ENCODE peak calls at places on chromosomes 11 and 22, in seven cellular contexts. One of them, this sample, is unnamed.

GRCh38 chr11:32426819-32427615 is 8.3 kb downstream of the WT1 start:
- DNase-seq in IMR-90: no peak
- DNase-seq in SK-N-SH: peak
- DNase-seq in K562: peak
- DNase-seq in H1: no peak
- DNase-seq in HepG2: no peak
- DNase-seq in GM12878: no peak
- DNase-seq in this sample: no peak

GRCh38 chr11:126680109-126680508 is 320.5 kb downstream of the KIRREL3 start:
- DNase-seq in IMR-90: peak
- DNase-seq in SK-N-SH: no peak
- DNase-seq in K562: no peak
- DNase-seq in H1: no peak
- DNase-seq in HepG2: no peak
- DNase-seq in GM12878: no peak
- DNase-seq in this sample: no peak

GRCh38 chr11:77449060-77449521 is 24.8 kb downstream of the PAK1 start:
- DNase-seq in IMR-90: no peak
- DNase-seq in SK-N-SH: no peak
- DNase-seq in K562: no peak
- DNase-seq in H1: no peak
- DNase-seq in HepG2: no peak
- DNase-seq in GM12878: peak
- DNase-seq in this sample: no peak

GRCh38 chr22:20431520-20432237 is 5.9 kb downstream of the SCARF2 start:
- DNase-seq in IMR-90: no peak
- DNase-seq in SK-N-SH: peak
- DNase-seq in K562: no peak
- DNase-seq in H1: no peak
- DNase-seq in HepG2: no peak
- DNase-seq in GM12878: no peak
- DNase-seq in this sample: no peak

GRCh38 chr11:31815743-31816466 is 4.8 kb upstream of the PAX6 start:
- DNase-seq in IMR-90: no peak
- DNase-seq in SK-N-SH: peak
- DNase-seq in K562: peak
- DNase-seq in H1: no peak
- DNase-seq in HepG2: no peak
- DNase-seq in GM12878: no peak
- DNase-seq in this sample: no peak

GRCh38 chr22:39179401-39179827 is 26.9 kb upstream of the CBX7 start:
- DNase-seq in IMR-90: no peak
- DNase-seq in SK-N-SH: no peak
- DNase-seq in K562: peak
- DNase-seq in H1: no peak
- DNase-seq in HepG2: no peak
- DNase-seq in GM12878: no peak
- DNase-seq in this sample: no peak

GRCh38 chr11:119263352-119263940 is 53.5 kb downstream of the MCAM start:
- DNase-seq in IMR-90: peak
- DNase-seq in SK-N-SH: no peak
- DNase-seq in K562: no peak
- DNase-seq in H1: no peak
- DNase-seq in HepG2: no peak
- DNase-seq in GM12878: no peak
- DNase-seq in this sample: no peak

GRCh38 chr11:118171274-118172062 is 5.0 kb downstream of the SCN2B start:
- DNase-seq in IMR-90: peak
- DNase-seq in SK-N-SH: peak
- DNase-seq in K562: peak
- DNase-seq in H1: no peak
- DNase-seq in HepG2: peak
- DNase-seq in GM12878: no peak
- DNase-seq in this sample: peak

GRCh38 chr11:94754335-94754734 is 13.8 kb upstream of the AMOTL1 start:
- DNase-seq in IMR-90: no peak
- DNase-seq in SK-N-SH: no peak
- DNase-seq in K562: peak
- DNase-seq in H1: no peak
- DNase-seq in HepG2: no peak
- DNase-seq in GM12878: no peak
- DNase-seq in this sample: no peak

GRCh38 chr11:554824-555499 is 5.6 kb downstream of the LMNTD2 start:
- DNase-seq in IMR-90: no peak
- DNase-seq in SK-N-SH: peak
- DNase-seq in K562: peak
- DNase-seq in H1: peak
- DNase-seq in HepG2: peak
- DNase-seq in GM12878: no peak
- DNase-seq in this sample: peak

GRCh38 chr22:16970446-16970845 is 37.6 kb downstream of the GAB4 start:
- DNase-seq in IMR-90: no peak
- DNase-seq in SK-N-SH: no peak
- DNase-seq in K562: no peak
- DNase-seq in H1: no peak
- DNase-seq in HepG2: no peak
- DNase-seq in GM12878: no peak
- DNase-seq in this sample: no peak

GRCh38 chr11:46895821-46896220 is 22.5 kb downstream of the LRP4 start:
- DNase-seq in IMR-90: no peak
- DNase-seq in SK-N-SH: no peak
- DNase-seq in K562: no peak
- DNase-seq in H1: no peak
- DNase-seq in HepG2: no peak
- DNase-seq in GM12878: no peak
- DNase-seq in this sample: no peak

GRCh38 chr11:44110231-44110679 is 14.8 kb downstream of the EXT2 start:
- DNase-seq in IMR-90: peak
- DNase-seq in SK-N-SH: peak
- DNase-seq in K562: peak
- DNase-seq in H1: no peak
- DNase-seq in HepG2: peak
- DNase-seq in GM12878: no peak
- DNase-seq in this sample: peak

GRCh38 chr11:90434858-90435257 is 212.0 kb upstream of the CHORDC1 start:
- DNase-seq in IMR-90: no peak
- DNase-seq in SK-N-SH: no peak
- DNase-seq in K562: peak
- DNase-seq in H1: no peak
- DNase-seq in HepG2: peak
- DNase-seq in GM12878: no peak
- DNase-seq in this sample: peak

GRCh38 chr11:97557399-97557798 is 1167.6 kb downstream of the JRKL start:
- DNase-seq in IMR-90: no peak
- DNase-seq in SK-N-SH: peak
- DNase-seq in K562: no peak
- DNase-seq in H1: no peak
- DNase-seq in HepG2: no peak
- DNase-seq in GM12878: no peak
- DNase-seq in this sample: no peak

GRCh38 chr11:3203221-3204043 is 15.2 kb downstream of the MRGPRG start:
- DNase-seq in IMR-90: no peak
- DNase-seq in SK-N-SH: peak
- DNase-seq in K562: no peak
- DNase-seq in H1: peak
- DNase-seq in HepG2: no peak
- DNase-seq in GM12878: no peak
- DNase-seq in this sample: peak

GRCh38 chr11:70128435-70128906 is 50.4 kb downstream of the ANO1 start:
- DNase-seq in IMR-90: no peak
- DNase-seq in SK-N-SH: no peak
- DNase-seq in K562: no peak
- DNase-seq in H1: peak
- DNase-seq in HepG2: peak
- DNase-seq in GM12878: no peak
- DNase-seq in this sample: peak

GRCh38 chr11:35418282-35418846 is 994 bp downstream of the SLC1A2 start:
- DNase-seq in IMR-90: no peak
- DNase-seq in SK-N-SH: peak
- DNase-seq in K562: no peak
- DNase-seq in H1: no peak
- DNase-seq in HepG2: no peak
- DNase-seq in GM12878: no peak
- DNase-seq in this sample: peak

GRCh38 chr11:22193348-22194051 is 615 bp downstream of the ANO5 start:
- DNase-seq in IMR-90: no peak
- DNase-seq in SK-N-SH: peak
- DNase-seq in K562: peak
- DNase-seq in H1: peak
- DNase-seq in HepG2: no peak
- DNase-seq in GM12878: no peak
- DNase-seq in this sample: peak

GRCh38 chr11:70696076-70696475 is 297.7 kb downstream of the CTTN start:
- DNase-seq in IMR-90: no peak
- DNase-seq in SK-N-SH: no peak
- DNase-seq in K562: no peak
- DNase-seq in H1: no peak
- DNase-seq in HepG2: no peak
- DNase-seq in GM12878: no peak
- DNase-seq in this sample: no peak

GRCh38 chr22:44037519-44038370 is 13.6 kb downstream of the PARVB start:
- DNase-seq in IMR-90: peak
- DNase-seq in SK-N-SH: no peak
- DNase-seq in K562: no peak
- DNase-seq in H1: no peak
- DNase-seq in HepG2: no peak
- DNase-seq in GM12878: no peak
- DNase-seq in this sample: peak

GRCh38 chr11:70110538-70111055 is 32.5 kb downstream of the ANO1 start:
- DNase-seq in IMR-90: no peak
- DNase-seq in SK-N-SH: no peak
- DNase-seq in K562: peak
- DNase-seq in H1: no peak
- DNase-seq in HepG2: no peak
- DNase-seq in GM12878: no peak
- DNase-seq in this sample: no peak

GRCh38 chr22:20666560-20666959 is 107.4 kb upstream of the SERPIND1 start:
- DNase-seq in IMR-90: no peak
- DNase-seq in SK-N-SH: no peak
- DNase-seq in K562: no peak
- DNase-seq in H1: no peak
- DNase-seq in HepG2: no peak
- DNase-seq in GM12878: no peak
- DNase-seq in this sample: no peak

GRCh38 chr11:11667056-11667455 is 45.3 kb upstream of the GALNT18 start:
- DNase-seq in IMR-90: no peak
- DNase-seq in SK-N-SH: no peak
- DNase-seq in K562: peak
- DNase-seq in H1: no peak
- DNase-seq in HepG2: no peak
- DNase-seq in GM12878: no peak
- DNase-seq in this sample: peak

DNA sequence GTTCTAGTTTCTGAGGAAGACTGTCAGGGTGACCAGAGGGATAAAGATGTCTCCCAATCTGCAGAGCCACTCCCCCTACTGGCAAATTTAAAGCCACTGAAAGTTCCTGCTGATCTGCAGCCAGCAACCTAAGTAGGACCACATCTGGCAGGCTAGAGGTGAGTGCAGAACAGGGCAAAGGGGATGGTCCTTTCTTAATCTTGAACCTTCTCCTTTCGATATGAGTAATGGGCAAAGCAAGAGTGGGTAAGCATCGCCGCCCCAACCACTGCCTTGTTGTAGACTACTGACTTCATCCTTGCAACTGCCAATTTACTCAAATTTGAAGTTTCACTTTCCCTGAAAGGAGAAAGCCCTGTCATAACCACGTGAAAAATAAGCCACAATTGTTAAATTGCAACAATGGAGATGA is 30.7 kb downstream of the SCUBE2 start:
- DNase-seq in IMR-90: no peak
- DNase-seq in SK-N-SH: no peak
- DNase-seq in K562: peak
- DNase-seq in H1: no peak
- DNase-seq in HepG2: peak
- DNase-seq in GM12878: peak
- DNase-seq in this sample: peak
- TF ChIP-seq RFX5 in IMR-90: no peak
- TF ChIP-seq RFX5 in SK-N-SH: no peak
- TF ChIP-seq RFX5 in K562: no peak
- TF ChIP-seq RFX5 in H1: no peak
- TF ChIP-seq RFX5 in HepG2: no peak
- TF ChIP-seq RFX5 in GM12878: no peak
- TF ChIP-seq RFX5 in this sample: no peak

DNA sequence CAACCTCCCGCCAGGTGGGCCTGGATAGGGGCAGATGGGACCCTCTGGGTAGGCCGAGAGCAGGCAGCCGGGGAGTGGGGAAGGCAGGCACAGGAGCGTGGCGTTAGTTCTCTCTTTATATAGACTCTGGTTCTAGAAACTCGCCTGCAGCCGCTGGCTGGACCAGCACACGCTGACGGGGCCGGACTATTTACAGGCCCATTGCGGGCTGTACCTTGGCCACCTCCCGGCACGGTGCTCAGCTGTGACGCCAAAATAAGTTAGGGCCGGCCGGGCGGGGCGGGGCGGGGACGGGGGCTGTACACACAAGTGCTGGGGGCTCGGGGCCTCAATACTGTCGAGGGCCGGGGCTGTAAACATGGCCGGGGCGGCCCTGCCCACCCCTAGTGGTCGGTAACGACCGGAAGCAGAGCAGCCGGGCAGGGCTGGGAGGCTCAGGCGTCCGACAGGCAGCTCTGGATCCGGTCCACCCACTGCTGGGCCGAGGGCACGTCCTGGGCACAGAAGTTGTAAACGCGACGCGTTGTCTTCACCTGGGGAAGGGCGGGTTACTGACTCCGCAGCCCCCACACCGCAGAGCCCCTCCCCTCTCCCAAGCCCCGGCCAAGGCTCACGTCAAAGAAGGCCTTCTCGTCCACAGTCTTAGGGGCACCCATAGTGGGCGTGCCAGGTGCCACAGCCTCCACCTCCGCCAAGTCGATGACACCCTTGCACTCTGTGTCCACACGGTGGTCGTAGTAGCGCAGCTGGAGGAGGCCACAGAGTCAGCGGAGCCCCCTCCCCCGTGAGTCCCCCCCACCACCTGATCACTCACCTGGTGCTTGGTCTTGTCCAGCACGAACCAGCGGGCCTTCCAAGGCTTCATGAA is 27.9 kb downstream of the SBF1 start:
- DNase-seq in IMR-90: no peak
- DNase-seq in SK-N-SH: no peak
- DNase-seq in K562: no peak
- DNase-seq in H1: no peak
- DNase-seq in HepG2: no peak
- DNase-seq in GM12878: no peak
- DNase-seq in this sample: no peak
- TF ChIP-seq RFX5 in IMR-90: no peak
- TF ChIP-seq RFX5 in SK-N-SH: no peak
- TF ChIP-seq RFX5 in K562: no peak
- TF ChIP-seq RFX5 in H1: no peak
- TF ChIP-seq RFX5 in HepG2: no peak
- TF ChIP-seq RFX5 in GM12878: no peak
- TF ChIP-seq RFX5 in this sample: no peak

GRCh38 chr11:74926304-74927030 is 22.4 kb downstream of the XRRA1 start:
- DNase-seq in IMR-90: peak
- DNase-seq in SK-N-SH: no peak
- DNase-seq in K562: no peak
- DNase-seq in H1: no peak
- DNase-seq in HepG2: no peak
- DNase-seq in GM12878: no peak
- DNase-seq in this sample: no peak
- TF ChIP-seq RFX5 in IMR-90: no peak
- TF ChIP-seq RFX5 in SK-N-SH: no peak
- TF ChIP-seq RFX5 in K562: no peak
- TF ChIP-seq RFX5 in H1: no peak
- TF ChIP-seq RFX5 in HepG2: no peak
- TF ChIP-seq RFX5 in GM12878: no peak
- TF ChIP-seq RFX5 in this sample: no peak

GRCh38 chr22:42684462-42685195 is 35.4 kb upstream of the CYB5R3 start:
- DNase-seq in IMR-90: no peak
- DNase-seq in SK-N-SH: no peak
- DNase-seq in K562: no peak
- DNase-seq in H1: no peak
- DNase-seq in HepG2: no peak
- DNase-seq in GM12878: no peak
- DNase-seq in this sample: no peak
- TF ChIP-seq RFX5 in IMR-90: no peak
- TF ChIP-seq RFX5 in SK-N-SH: no peak
- TF ChIP-seq RFX5 in K562: no peak
- TF ChIP-seq RFX5 in H1: no peak
- TF ChIP-seq RFX5 in HepG2: no peak
- TF ChIP-seq RFX5 in GM12878: no peak
- TF ChIP-seq RFX5 in this sample: no peak